ENCODE peak calls at places on chromosome 3, in six cellular contexts. M is adrenal gland, T is hepatocyte, A is AG04450, N is heart right ventricle, Q is tibial nerve. J is an unnamed sample.
A peak's percentile ranks its signal among the peaks of the same experiment; 100 is the strongest.

GRCh38 chr3:10935028-10935427 is 57.5 kb upstream of the SLC6A1 start:
- DNase-seq in Q (no peak), A (no peak), T (no peak), N (no peak), M (no peak), J (peak; percentile 22)

GRCh38 chr3:111572061-111572460 is 23.1 kb downstream of the ZBED2 start:
- DNase-seq in M (no peak), N (no peak), Q (no peak), A (no peak), T (no peak), J (no peak)

GRCh38 chr3:188976407-188976806 is 195.4 kb upstream of the TPRG1 start:
- DNase-seq in Q (no peak), M (no peak), A (no peak), T (no peak), N (no peak), J (no peak)

GRCh38 chr3:187979543-187979942 is 174.4 kb upstream of the LPP start:
- DNase-seq in T (no peak), A (no peak), M (no peak), N (no peak), Q (no peak), J (no peak)

GRCh38 chr3:178001670-178002101 is 534.5 kb upstream of the KCNMB2 start:
- DNase-seq in M (no peak), T (no peak), Q (no peak), N (no peak), A (no peak), J (no peak)

GRCh38 chr3:38574411-38575278 is 74.8 kb downstream of the SCN5A start:
- DNase-seq in N (no peak), Q (no peak), A (no peak), T (peak; percentile 8), M (peak; percentile 4), J (no peak)

GRCh38 chr3:44648564-44649229 is at the start of gene ZNF35:
- DNase-seq in T (peak; percentile 92), Q (peak; percentile 21), N (peak; percentile 83), M (peak; percentile 72), A (peak; percentile 75), J (peak; percentile 91)

GRCh38 chr3:111751961-111752360 is 107.1 kb upstream of the PHLDB2 start:
- DNase-seq in T (peak; percentile 52), Q (no peak), A (peak; percentile 81), N (no peak), M (no peak), J (no peak)

GRCh38 chr3:101266566-101266965 is 53.8 kb downstream of the IMPG2 start:
- DNase-seq in M (no peak), T (no peak), Q (no peak), N (no peak), A (no peak), J (no peak)

GRCh38 chr3:152352559-152352958 is 83.8 kb downstream of the MBNL1 start:
- DNase-seq in Q (no peak), T (no peak), M (no peak), N (no peak), A (no peak), J (no peak)

GRCh38 chr3:175605851-175606250 is 746.7 kb downstream of the NAALADL2 start:
- DNase-seq in M (no peak), Q (no peak), T (no peak), N (no peak), A (no peak), J (no peak)

GRCh38 chr3:123712077-123712860 is 127.4 kb upstream of the HACD2 start:
- DNase-seq in A (no peak), T (no peak), Q (no peak), M (no peak), N (no peak), J (no peak)

GRCh38 chr3:11716576-11717250 is 73.0 kb upstream of the VGLL4 start:
- DNase-seq in T (no peak), N (no peak), M (no peak), A (no peak), Q (no peak), J (no peak)

GRCh38 chr3:177337548-177338331 is 140.5 kb upstream of the TBL1XR1 start:
- DNase-seq in M (no peak), A (no peak), T (no peak), Q (no peak), N (no peak), J (no peak)

GRCh38 chr3:108041253-108041652 is 49.6 kb downstream of the CD47 start:
- DNase-seq in T (no peak), A (no peak), Q (no peak), N (no peak), M (no peak), J (no peak)

GRCh38 chr3:119403201-119403600 is 60.2 kb downstream of the TMEM39A start:
- DNase-seq in T (no peak), M (no peak), Q (no peak), N (no peak), A (no peak), J (no peak)

GRCh38 chr3:48662753-48663488 is at the start of gene CELSR3:
- DNase-seq in M (peak; percentile 76), A (peak; percentile 85), Q (peak; percentile 57), N (peak; percentile 71), T (peak; percentile 91), J (peak; percentile 87)

GRCh38 chr3:55264933-55265332 is 222.2 kb downstream of the WNT5A start:
- DNase-seq in A (no peak), N (no peak), Q (no peak), T (no peak), M (no peak), J (no peak)

GRCh38 chr3:150216041-150216811 is 191.9 kb upstream of the TSC22D2 start:
- DNase-seq in N (peak; percentile 70), T (peak; percentile 35), M (no peak), Q (no peak), A (no peak), J (no peak)

GRCh38 chr3:58564456-58565160 is 12.6 kb downstream of the FAM107A start:
- DNase-seq in T (peak; percentile 40), M (no peak), A (peak; percentile 11), Q (no peak), N (no peak), J (no peak)

GRCh38 chr3:139827833-139828232 is 107.2 kb upstream of the CLSTN2 start:
- DNase-seq in Q (no peak), A (no peak), N (no peak), T (no peak), M (no peak), J (no peak)

GRCh38 chr3:8423307-8423706 is 78.3 kb upstream of the LMCD1 start:
- DNase-seq in M (no peak), A (no peak), Q (no peak), T (no peak), N (no peak), J (no peak)

GRCh38 chr3:8421711-8422110 is 79.9 kb upstream of the LMCD1 start:
- DNase-seq in N (no peak), Q (no peak), M (no peak), A (no peak), T (no peak), J (no peak)

GRCh38 chr3:8420613-8421012 is 81.0 kb upstream of the LMCD1 start:
- DNase-seq in Q (no peak), A (no peak), M (no peak), T (no peak), N (no peak), J (no peak)

GRCh38 chr3:8421267-8421666 is 80.4 kb upstream of the LMCD1 start:
- DNase-seq in N (no peak), Q (no peak), M (no peak), A (no peak), T (no peak), J (no peak)

GRCh38 chr3:8424281-8424680 is 77.3 kb upstream of the LMCD1 start:
- DNase-seq in A (no peak), N (no peak), T (no peak), Q (no peak), M (no peak), J (no peak)
- TF ChIP-seq CTCF in A (no peak), N (no peak), T (no peak), Q (no peak), M (no peak), J (no peak)

DNA sequence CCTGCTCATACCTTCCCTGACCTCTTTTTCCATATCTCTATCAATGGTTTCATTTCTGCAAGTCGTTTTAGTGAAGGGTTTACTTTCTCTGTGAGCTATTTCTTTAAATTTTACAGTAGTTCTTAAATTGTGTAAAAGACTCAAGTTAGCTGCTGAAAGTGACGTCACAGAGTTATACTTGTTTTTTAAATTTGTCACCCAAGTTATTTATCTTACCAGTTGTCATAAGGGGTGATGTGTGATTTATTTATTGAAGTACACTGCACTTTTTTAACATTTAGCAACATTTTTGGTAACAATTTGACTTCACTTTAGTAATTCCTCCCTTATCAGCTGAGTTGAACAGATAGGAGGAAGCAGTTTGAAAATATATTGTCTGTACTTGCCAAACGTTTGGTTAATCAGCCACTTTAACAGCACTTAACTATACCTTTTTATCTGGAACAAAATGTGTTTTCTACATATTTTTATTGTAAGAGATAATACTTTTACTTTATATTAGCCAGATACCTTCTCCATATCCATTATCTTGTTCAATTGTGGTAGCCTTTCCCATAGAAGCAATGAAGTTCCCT is 3.8 kb downstream of the STT3B start:
- DNase-seq in T (no peak), Q (no peak), N (no peak), A (no peak), M (no peak), J (no peak)
- H3K4me3 ChIP-seq in T (no peak overlapping the region), Q (no peak overlapping the region), N (peak overlapping the region; percentile 90), A (no peak overlapping the region), M (peak overlapping the region; percentile 26), J (no peak overlapping the region)

GRCh38 chr3:126607214-126607908 is 47.6 kb downstream of the TXNRD3 start:
- DNase-seq in N (no peak), M (no peak), T (no peak), Q (no peak), A (peak; percentile 16), J (no peak)

GRCh38 chr3:126616931-126617330 is 38.0 kb downstream of the TXNRD3 start:
- DNase-seq in N (no peak), Q (no peak), A (no peak), T (no peak), M (no peak), J (no peak)

GRCh38 chr3:126617574-126617973 is 37.4 kb downstream of the TXNRD3 start:
- DNase-seq in A (no peak), T (no peak), M (no peak), Q (no peak), N (no peak), J (no peak)

GRCh38 chr3:126613481-126614187 is 41.3 kb downstream of the TXNRD3 start:
- DNase-seq in A (no peak), Q (no peak), M (no peak), N (no peak), T (no peak), J (no peak)

GRCh38 chr3:126612464-126613205 is 42.3 kb downstream of the TXNRD3 start:
- DNase-seq in T (no peak), Q (no peak), M (no peak), A (no peak), N (no peak), J (no peak)
- H3K27ac ChIP-seq in T (no peak overlapping the region), Q (no peak overlapping the region), M (no peak overlapping the region), A (no peak overlapping the region), N (no peak overlapping the region), J (no peak overlapping the region)

DNA sequence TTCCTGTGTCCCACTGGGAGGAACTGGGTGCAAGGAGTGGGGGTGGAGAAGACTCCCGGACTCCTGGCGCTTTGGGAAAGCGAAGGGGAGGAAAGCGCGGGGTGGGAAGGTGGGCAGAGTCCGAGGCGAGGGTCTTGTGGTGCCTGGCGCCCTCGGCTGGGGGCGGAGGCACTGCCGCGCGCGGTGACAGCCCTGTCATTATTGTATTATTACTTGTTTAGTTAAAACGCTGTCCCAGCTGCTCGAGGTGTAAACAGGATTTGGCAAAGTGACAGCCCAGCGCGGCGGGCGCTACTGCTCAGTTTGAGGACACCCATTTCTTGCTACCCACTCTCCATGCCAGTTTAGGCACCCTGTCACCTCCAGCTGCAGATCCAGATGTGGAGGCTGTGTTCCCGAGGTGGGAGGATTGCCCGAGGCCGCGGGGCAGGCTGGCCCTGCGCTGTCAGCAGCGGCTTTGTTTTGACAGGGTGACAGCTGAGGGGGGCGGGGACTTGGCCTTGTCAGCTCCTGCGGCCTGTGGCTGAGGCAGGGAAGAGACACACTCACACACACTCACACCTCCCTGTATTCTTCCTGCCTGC is 1.0 kb downstream of the KAT2B start:
- DNase-seq in A (no peak), Q (peak; percentile 83), N (peak; percentile 94), M (peak; percentile 85), T (peak; percentile 87), J (peak; percentile 94)
- TF ChIP-seq CTCF in A (no peak), Q (no peak), N (no peak), M (no peak), T (no peak), J (no peak)